ENCODE peak calls at places on chromosomes 16 and 17, in nine cellular contexts. Q, V, S, C, L, A, J, R and B are unnamed samples.

GRCh38 chr16:89827383-89828198 is 684 bp upstream of the SPIRE2 start:
- DNase-seq in Q (no peak), V (peak), S (no peak), C (peak), L (no peak), A (no peak), J (peak), R (no peak), B (peak)

GRCh38 chr16:27566417-27566816 is 16.5 kb downstream of the KATNIP start:
- DNase-seq in Q (no peak), V (no peak), S (no peak), C (no peak), L (no peak), A (no peak), J (no peak), R (no peak), B (no peak)

GRCh38 chr16:13153696-13154095 is 252.3 kb downstream of the SHISA9 start:
- DNase-seq in Q (no peak), V (no peak), S (no peak), C (no peak), L (no peak), A (no peak), J (no peak), R (no peak), B (no peak)

GRCh38 chr17:4185656-4186055 is 42.7 kb downstream of the CYB5D2 start:
- DNase-seq in Q (no peak), V (no peak), S (no peak), C (no peak), L (no peak), A (no peak), J (no peak), R (no peak), B (no peak)

GRCh38 chr17:80698297-80698696 is 153.7 kb downstream of the RPTOR start:
- DNase-seq in Q (no peak), V (no peak), S (no peak), C (no peak), L (no peak), A (no peak), J (no peak), R (no peak), B (no peak)

GRCh38 chr16:54125751-54126655 is 160.6 kb downstream of the IRX3 start:
- DNase-seq in Q (no peak), V (no peak), S (no peak), C (no peak), L (no peak), A (no peak), J (no peak), R (no peak), B (no peak)

GRCh38 chr16:85677383-85677967 is 11.3 kb downstream of the GINS2 start:
- DNase-seq in Q (no peak), V (no peak), S (no peak), C (no peak), L (no peak), A (no peak), J (no peak), R (no peak), B (no peak)

GRCh38 chr16:9536905-9537304 is 445.5 kb downstream of the HAPSTR1 start:
- DNase-seq in Q (no peak), V (no peak), S (no peak), C (no peak), L (no peak), A (no peak), J (no peak), R (no peak), B (no peak)

GRCh38 chr17:65987988-65988387 is 203.9 kb downstream of the CEP112 start:
- DNase-seq in Q (no peak), V (peak), S (peak), C (no peak), L (no peak), A (no peak), J (no peak), R (no peak), B (peak)

GRCh38 chr17:59375858-59376257 is 44.4 kb downstream of the YPEL2 start:
- DNase-seq in Q (no peak), V (no peak), S (no peak), C (no peak), L (no peak), A (no peak), J (no peak), R (no peak), B (no peak)

GRCh38 chr16:21646721-21647561 is 5.5 kb downstream of the IGSF6 start:
- DNase-seq in Q (no peak), V (no peak), S (no peak), C (no peak), L (no peak), A (no peak), J (no peak), R (peak), B (no peak)

GRCh38 chr16:88066680-88067529 is 115.7 kb downstream of the BANP start:
- DNase-seq in Q (no peak), V (no peak), S (no peak), C (no peak), L (no peak), A (no peak), J (no peak), R (no peak), B (no peak)

GRCh38 chr16:69399361-69399760 is 13.6 kb upstream of the TERF2 start:
- DNase-seq in Q (no peak), V (no peak), S (no peak), C (no peak), L (no peak), A (no peak), J (no peak), R (peak), B (no peak)

GRCh38 chr17:65466547-65466946 is 94.9 kb downstream of the AXIN2 start:
- DNase-seq in Q (no peak), V (no peak), S (no peak), C (no peak), L (no peak), A (no peak), J (no peak), R (peak), B (no peak)

GRCh38 chr16:71882505-71883192 is 1.3 kb downstream of the ZNF821 start:
- DNase-seq in Q (peak), V (peak), S (peak), C (peak), L (peak), A (peak), J (peak), R (peak), B (peak)

GRCh38 chr16:51994597-51994996 is 552.3 kb downstream of the TOX3 start:
- DNase-seq in Q (no peak), V (no peak), S (no peak), C (peak), L (no peak), A (no peak), J (no peak), R (no peak), B (no peak)

GRCh38 chr16:8589293-8590160 is 784 bp downstream of the TMEM114 start:
- DNase-seq in Q (no peak), V (peak), S (no peak), C (no peak), L (no peak), A (no peak), J (peak), R (no peak), B (peak)

GRCh38 chr17:14204546-14204945 is 32.1 kb downstream of the CDRT15 start:
- DNase-seq in Q (peak), V (no peak), S (no peak), C (no peak), L (no peak), A (no peak), J (no peak), R (no peak), B (no peak)

GRCh38 chr17:44922746-44923470 is 7.6 kb upstream of the GFAP start:
- DNase-seq in Q (no peak), V (no peak), S (no peak), C (no peak), L (no peak), A (no peak), J (no peak), R (no peak), B (no peak)

GRCh38 chr17:45425125-45425983 is 7.3 kb downstream of the ARHGAP27 start:
- DNase-seq in Q (no peak), V (peak), S (no peak), C (peak), L (no peak), A (no peak), J (no peak), R (no peak), B (no peak)

GRCh38 chr17:3754458-3755334 is 31.0 kb downstream of the HASPIN start:
- DNase-seq in Q (no peak), V (peak), S (no peak), C (no peak), L (no peak), A (no peak), J (peak), R (peak), B (peak)

GRCh38 chr17:2723997-2724782 is 12.6 kb upstream of the CLUH start:
- DNase-seq in Q (no peak), V (peak), S (no peak), C (peak), L (no peak), A (no peak), J (no peak), R (no peak), B (peak)

GRCh38 chr16:23294260-23294659 is 7.8 kb upstream of the SCNN1B start:
- DNase-seq in Q (no peak), V (no peak), S (no peak), C (no peak), L (no peak), A (no peak), J (no peak), R (no peak), B (no peak)

GRCh38 chr17:41546819-41547218 is 18.7 kb upstream of the KRT19 start:
- DNase-seq in Q (no peak), V (no peak), S (no peak), C (no peak), L (no peak), A (no peak), J (no peak), R (no peak), B (no peak)

GRCh38 chr17:28710948-28711722 is 553 bp downstream of the PROCA1 start:
- DNase-seq in Q (peak), V (peak), S (peak), C (peak), L (no peak), A (peak), J (peak), R (peak), B (peak)